ENCODE peak calls at places on chromosome 13, in ten cellular contexts. One of them, this sample, is unnamed.
A peak's percentile ranks its signal among the peaks of the same experiment; 100 is the strongest.

GRCh38 chr13:94858856-94859811 is 146.8 kb upstream of the SOX21 start:
- DNase-seq in activated CD8-positive, alpha-beta memory T cell treated with anti-CD3 and anti-CD28 coated beads, Interleukin-2, amount 10 ng/mL, durations not matched to agents 7 days and 5 days: no peak
- DNase-seq in Ammon's horn: peak; percentile 84
- DNase-seq in NCI-H345: no peak
- DNase-seq in mesendoderm: peak; percentile 8
- DNase-seq in GM12865: no peak
- DNase-seq in Right ventricle myocardium superior: peak; percentile 82
- DNase-seq in kidney glomerular epithelial cell: no peak
- DNase-seq in effector memory CD4-positive, alpha-beta T cell: no peak
- DNase-seq in T1000: no peak
- DNase-seq in this sample: no peak

GRCh38 chr13:103130681-103131210 is 64.5 kb upstream of the SLC10A2 start:
- DNase-seq in NCI-H345: no peak
- DNase-seq in effector memory CD4-positive, alpha-beta T cell: no peak
- DNase-seq in kidney glomerular epithelial cell: no peak
- DNase-seq in Right ventricle myocardium superior: no peak
- DNase-seq in Ammon's horn: no peak
- DNase-seq in mesendoderm: no peak
- DNase-seq in activated CD8-positive, alpha-beta memory T cell treated with anti-CD3 and anti-CD28 coated beads, Interleukin-2, amount 10 ng/mL, durations not matched to agents 7 days and 5 days: no peak
- DNase-seq in GM12865: peak; percentile 58
- DNase-seq in T1000: no peak
- DNase-seq in this sample: no peak

GRCh38 chr13:45297456-45298205 is 43.4 kb downstream of the TPT1 start:
- DNase-seq in GM12865: peak; percentile 20
- DNase-seq in T1000: no peak
- DNase-seq in effector memory CD4-positive, alpha-beta T cell: no peak
- DNase-seq in kidney glomerular epithelial cell: no peak
- DNase-seq in NCI-H345: no peak
- DNase-seq in Right ventricle myocardium superior: no peak
- DNase-seq in activated CD8-positive, alpha-beta memory T cell treated with anti-CD3 and anti-CD28 coated beads, Interleukin-2, amount 10 ng/mL, durations not matched to agents 7 days and 5 days: no peak
- DNase-seq in Ammon's horn: peak; percentile 42
- DNase-seq in mesendoderm: no peak
- DNase-seq in this sample: no peak

GRCh38 chr13:97067342-97067895 is 73.1 kb upstream of the OXGR1 start:
- DNase-seq in T1000: no peak
- DNase-seq in NCI-H345: no peak
- DNase-seq in kidney glomerular epithelial cell: no peak
- DNase-seq in GM12865: no peak
- DNase-seq in activated CD8-positive, alpha-beta memory T cell treated with anti-CD3 and anti-CD28 coated beads, Interleukin-2, amount 10 ng/mL, durations not matched to agents 7 days and 5 days: no peak
- DNase-seq in Ammon's horn: no peak
- DNase-seq in effector memory CD4-positive, alpha-beta T cell: no peak
- DNase-seq in Right ventricle myocardium superior: no peak
- DNase-seq in mesendoderm: no peak
- DNase-seq in this sample: peak; percentile 20

GRCh38 chr13:48891586-48891985 is 84.1 kb upstream of the FNDC3A start:
- DNase-seq in GM12865: no peak
- DNase-seq in mesendoderm: no peak
- DNase-seq in Right ventricle myocardium superior: no peak
- DNase-seq in T1000: no peak
- DNase-seq in Ammon's horn: no peak
- DNase-seq in activated CD8-positive, alpha-beta memory T cell treated with anti-CD3 and anti-CD28 coated beads, Interleukin-2, amount 10 ng/mL, durations not matched to agents 7 days and 5 days: no peak
- DNase-seq in kidney glomerular epithelial cell: peak; percentile 45
- DNase-seq in NCI-H345: no peak
- DNase-seq in effector memory CD4-positive, alpha-beta T cell: no peak
- DNase-seq in this sample: no peak

GRCh38 chr13:112175162-112176075 is 108.5 kb downstream of the SOX1 start:
- DNase-seq in T1000: no peak
- DNase-seq in effector memory CD4-positive, alpha-beta T cell: no peak
- DNase-seq in NCI-H345: no peak
- DNase-seq in activated CD8-positive, alpha-beta memory T cell treated with anti-CD3 and anti-CD28 coated beads, Interleukin-2, amount 10 ng/mL, durations not matched to agents 7 days and 5 days: peak; percentile 35
- DNase-seq in Right ventricle myocardium superior: no peak
- DNase-seq in kidney glomerular epithelial cell: no peak
- DNase-seq in Ammon's horn: no peak
- DNase-seq in GM12865: no peak
- DNase-seq in mesendoderm: no peak
- DNase-seq in this sample: no peak

GRCh38 chr13:74891610-74892009 is 590.4 kb downstream of the TBC1D4 start:
- DNase-seq in kidney glomerular epithelial cell: peak; percentile 28
- DNase-seq in Ammon's horn: no peak
- DNase-seq in GM12865: no peak
- DNase-seq in T1000: no peak
- DNase-seq in mesendoderm: no peak
- DNase-seq in Right ventricle myocardium superior: no peak
- DNase-seq in NCI-H345: no peak
- DNase-seq in activated CD8-positive, alpha-beta memory T cell treated with anti-CD3 and anti-CD28 coated beads, Interleukin-2, amount 10 ng/mL, durations not matched to agents 7 days and 5 days: no peak
- DNase-seq in effector memory CD4-positive, alpha-beta T cell: no peak
- DNase-seq in this sample: no peak

GRCh38 chr13:71864094-71864980 is 2.7 kb downstream of the DACH1 start:
- DNase-seq in effector memory CD4-positive, alpha-beta T cell: no peak
- DNase-seq in Right ventricle myocardium superior: peak; percentile 71
- DNase-seq in T1000: no peak
- DNase-seq in kidney glomerular epithelial cell: no peak
- DNase-seq in GM12865: no peak
- DNase-seq in mesendoderm: peak; percentile 40
- DNase-seq in activated CD8-positive, alpha-beta memory T cell treated with anti-CD3 and anti-CD28 coated beads, Interleukin-2, amount 10 ng/mL, durations not matched to agents 7 days and 5 days: no peak
- DNase-seq in Ammon's horn: peak; percentile 22
- DNase-seq in NCI-H345: peak; percentile 58
- DNase-seq in this sample: peak; percentile 32

GRCh38 chr13:20964904-20965303 is 62.4 kb upstream of the XPO4 start:
- DNase-seq in activated CD8-positive, alpha-beta memory T cell treated with anti-CD3 and anti-CD28 coated beads, Interleukin-2, amount 10 ng/mL, durations not matched to agents 7 days and 5 days: no peak
- DNase-seq in Right ventricle myocardium superior: no peak
- DNase-seq in GM12865: no peak
- DNase-seq in mesendoderm: peak; percentile 32
- DNase-seq in effector memory CD4-positive, alpha-beta T cell: no peak
- DNase-seq in NCI-H345: no peak
- DNase-seq in Ammon's horn: no peak
- DNase-seq in kidney glomerular epithelial cell: peak; percentile 86
- DNase-seq in T1000: no peak
- DNase-seq in this sample: no peak

GRCh38 chr13:49625392-49626137 is 2.7 kb upstream of the ARL11 start:
- DNase-seq in activated CD8-positive, alpha-beta memory T cell treated with anti-CD3 and anti-CD28 coated beads, Interleukin-2, amount 10 ng/mL, durations not matched to agents 7 days and 5 days: no peak
- DNase-seq in T1000: no peak
- DNase-seq in mesendoderm: no peak
- DNase-seq in Ammon's horn: no peak
- DNase-seq in GM12865: no peak
- DNase-seq in kidney glomerular epithelial cell: no peak
- DNase-seq in effector memory CD4-positive, alpha-beta T cell: no peak
- DNase-seq in Right ventricle myocardium superior: peak; percentile 84
- DNase-seq in NCI-H345: no peak
- DNase-seq in this sample: no peak

This sample was measured in OCI-M1.